ENCODE peak calls at places on chromosomes 1 and 21, in six cellular contexts. One of them, this sample, is unnamed.

GRCh38 chr1:9610548-9610947 is 21.8 kb downstream of the TMEM201 start:
- DNase-seq in uterus: no peak
- DNase-seq in EL: no peak
- DNase-seq in mucosa of gallbladder: no peak
- DNase-seq in hepatocyte: no peak
- DNase-seq in astrocyte of the hippocampus: no peak
- DNase-seq in this sample: no peak

GRCh38 chr1:36157973-36158826 is 2.2 kb downstream of the MAP7D1 start:
- DNase-seq in uterus: no peak
- DNase-seq in EL: no peak
- DNase-seq in mucosa of gallbladder: no peak
- DNase-seq in hepatocyte: no peak
- DNase-seq in astrocyte of the hippocampus: no peak
- DNase-seq in this sample: no peak

GRCh38 chr1:239386453-239387303 is at the start of gene CHRM3:
- DNase-seq in uterus: peak
- DNase-seq in EL: peak
- DNase-seq in mucosa of gallbladder: peak
- DNase-seq in hepatocyte: peak
- DNase-seq in astrocyte of the hippocampus: peak
- DNase-seq in this sample: peak

GRCh38 chr1:227740401-227740960 is 5.2 kb downstream of the SNAP47 start:
- DNase-seq in uterus: no peak
- DNase-seq in EL: no peak
- DNase-seq in mucosa of gallbladder: no peak
- DNase-seq in hepatocyte: no peak
- DNase-seq in astrocyte of the hippocampus: no peak
- DNase-seq in this sample: no peak

GRCh38 chr1:156958247-156958714 is 37.8 kb downstream of the LRRC71 start:
- DNase-seq in uterus: no peak
- DNase-seq in EL: peak
- DNase-seq in mucosa of gallbladder: no peak
- DNase-seq in hepatocyte: no peak
- DNase-seq in astrocyte of the hippocampus: no peak
- DNase-seq in this sample: no peak

GRCh38 chr1:155062151-155062686 is 1.3 kb upstream of the EFNA4 start:
- DNase-seq in uterus: peak
- DNase-seq in EL: no peak
- DNase-seq in mucosa of gallbladder: no peak
- DNase-seq in hepatocyte: peak
- DNase-seq in astrocyte of the hippocampus: no peak
- DNase-seq in this sample: no peak

GRCh38 chr1:30901798-30902652 is 6.5 kb downstream of the SDC3 start:
- DNase-seq in uterus: peak
- DNase-seq in EL: no peak
- DNase-seq in mucosa of gallbladder: no peak
- DNase-seq in hepatocyte: no peak
- DNase-seq in astrocyte of the hippocampus: no peak
- DNase-seq in this sample: no peak

GRCh38 chr1:116769561-116769977 is 15.3 kb downstream of the CD2 start:
- DNase-seq in uterus: no peak
- DNase-seq in EL: peak
- DNase-seq in mucosa of gallbladder: no peak
- DNase-seq in hepatocyte: no peak
- DNase-seq in astrocyte of the hippocampus: peak
- DNase-seq in this sample: no peak

GRCh38 chr1:165928075-165928731 is 100.8 kb downstream of the UCK2 start:
- DNase-seq in uterus: no peak
- DNase-seq in EL: peak
- DNase-seq in mucosa of gallbladder: peak
- DNase-seq in hepatocyte: peak
- DNase-seq in astrocyte of the hippocampus: peak
- DNase-seq in this sample: peak

GRCh38 chr1:27567183-27567526 is 36.8 kb downstream of the AHDC1 start:
- DNase-seq in uterus: peak
- DNase-seq in EL: no peak
- DNase-seq in mucosa of gallbladder: no peak
- DNase-seq in hepatocyte: peak
- DNase-seq in astrocyte of the hippocampus: no peak
- DNase-seq in this sample: no peak

GRCh38 chr1:83942914-83943313 is 56.0 kb downstream of the TTLL7 start:
- DNase-seq in uterus: no peak
- DNase-seq in EL: peak
- DNase-seq in mucosa of gallbladder: no peak
- DNase-seq in hepatocyte: no peak
- DNase-seq in astrocyte of the hippocampus: peak
- DNase-seq in this sample: no peak

GRCh38 chr1:174671826-174672225 is 224.1 kb downstream of the GPR52 start:
- DNase-seq in uterus: no peak
- DNase-seq in EL: no peak
- DNase-seq in mucosa of gallbladder: no peak
- DNase-seq in hepatocyte: no peak
- DNase-seq in astrocyte of the hippocampus: no peak
- DNase-seq in this sample: no peak

GRCh38 chr1:71428029-71428428 is 347.2 kb upstream of the ZRANB2 start:
- DNase-seq in uterus: no peak
- DNase-seq in EL: no peak
- DNase-seq in mucosa of gallbladder: no peak
- DNase-seq in hepatocyte: no peak
- DNase-seq in astrocyte of the hippocampus: no peak
- DNase-seq in this sample: peak

GRCh38 chr1:65958561-65959350 is 166.1 kb downstream of the PDE4B start:
- DNase-seq in uterus: no peak
- DNase-seq in EL: peak
- DNase-seq in mucosa of gallbladder: no peak
- DNase-seq in hepatocyte: peak
- DNase-seq in astrocyte of the hippocampus: peak
- DNase-seq in this sample: no peak

GRCh38 chr1:1433804-1434130 is 1.7 kb upstream of the VWA1 start:
- DNase-seq in uterus: peak
- DNase-seq in EL: peak
- DNase-seq in mucosa of gallbladder: no peak
- DNase-seq in hepatocyte: peak
- DNase-seq in astrocyte of the hippocampus: peak
- DNase-seq in this sample: peak

GRCh38 chr1:92572520-92572919 is 85.8 kb upstream of the GFI1 start:
- DNase-seq in uterus: no peak
- DNase-seq in EL: no peak
- DNase-seq in mucosa of gallbladder: no peak
- DNase-seq in hepatocyte: no peak
- DNase-seq in astrocyte of the hippocampus: no peak
- DNase-seq in this sample: no peak

GRCh38 chr1:179748772-179749171 is 5.7 kb downstream of the FAM163A start:
- DNase-seq in uterus: no peak
- DNase-seq in EL: no peak
- DNase-seq in mucosa of gallbladder: no peak
- DNase-seq in hepatocyte: no peak
- DNase-seq in astrocyte of the hippocampus: no peak
- DNase-seq in this sample: no peak

GRCh38 chr21:32994305-32994704 is 31.4 kb upstream of the OLIG2 start:
- DNase-seq in uterus: no peak
- DNase-seq in EL: peak
- DNase-seq in mucosa of gallbladder: no peak
- DNase-seq in hepatocyte: peak
- DNase-seq in astrocyte of the hippocampus: peak
- DNase-seq in this sample: no peak

GRCh38 chr1:17187065-17187464 is 17.9 kb upstream of the PADI1 start:
- DNase-seq in uterus: no peak
- DNase-seq in EL: no peak
- DNase-seq in mucosa of gallbladder: no peak
- DNase-seq in hepatocyte: no peak
- DNase-seq in astrocyte of the hippocampus: no peak
- DNase-seq in this sample: no peak

GRCh38 chr21:44955141-44955802 is 15.4 kb downstream of the SLX9 start:
- DNase-seq in uterus: no peak
- DNase-seq in EL: no peak
- DNase-seq in mucosa of gallbladder: no peak
- DNase-seq in hepatocyte: no peak
- DNase-seq in astrocyte of the hippocampus: peak
- DNase-seq in this sample: no peak

GRCh38 chr1:55369474-55369873 is 154.3 kb upstream of the USP24 start:
- DNase-seq in uterus: no peak
- DNase-seq in EL: peak
- DNase-seq in mucosa of gallbladder: no peak
- DNase-seq in hepatocyte: no peak
- DNase-seq in astrocyte of the hippocampus: peak
- DNase-seq in this sample: no peak

GRCh38 chr1:43348809-43349593 is 9.8 kb upstream of the CDC20 start:
- DNase-seq in uterus: peak
- DNase-seq in EL: peak
- DNase-seq in mucosa of gallbladder: peak
- DNase-seq in hepatocyte: peak
- DNase-seq in astrocyte of the hippocampus: peak
- DNase-seq in this sample: peak

GRCh38 chr1:239784896-239785295 is 306.8 kb upstream of the FMN2 start:
- DNase-seq in uterus: no peak
- DNase-seq in EL: no peak
- DNase-seq in mucosa of gallbladder: no peak
- DNase-seq in hepatocyte: no peak
- DNase-seq in astrocyte of the hippocampus: no peak
- DNase-seq in this sample: no peak

GRCh38 chr1:235278915-235279292 is 49.1 kb downstream of the ARID4B start:
- DNase-seq in uterus: no peak
- DNase-seq in EL: no peak
- DNase-seq in mucosa of gallbladder: no peak
- DNase-seq in hepatocyte: no peak
- DNase-seq in astrocyte of the hippocampus: no peak
- DNase-seq in this sample: no peak

GRCh38 chr1:99943238-99943794 is 26.5 kb upstream of the SLC35A3 start:
- DNase-seq in uterus: no peak
- DNase-seq in EL: peak
- DNase-seq in mucosa of gallbladder: no peak
- DNase-seq in hepatocyte: peak
- DNase-seq in astrocyte of the hippocampus: peak
- DNase-seq in this sample: no peak

GRCh38 chr1:173202430-173203145 is 4.5 kb downstream of the TNFSF4 start:
- DNase-seq in uterus: no peak
- DNase-seq in EL: peak
- DNase-seq in mucosa of gallbladder: peak
- DNase-seq in hepatocyte: peak
- DNase-seq in astrocyte of the hippocampus: peak
- DNase-seq in this sample: no peak

GRCh38 chr1:60679524-60679923 is 402.8 kb upstream of the NFIA start:
- DNase-seq in uterus: no peak
- DNase-seq in EL: no peak
- DNase-seq in mucosa of gallbladder: no peak
- DNase-seq in hepatocyte: no peak
- DNase-seq in astrocyte of the hippocampus: no peak
- DNase-seq in this sample: no peak

GRCh38 chr1:24349891-24350290 is 30.7 kb downstream of the GRHL3 start:
- DNase-seq in uterus: no peak
- DNase-seq in EL: no peak
- DNase-seq in mucosa of gallbladder: no peak
- DNase-seq in hepatocyte: no peak
- DNase-seq in astrocyte of the hippocampus: no peak
- DNase-seq in this sample: no peak

GRCh38 chr1:6523566-6523965 is 30.7 kb downstream of the NOL9 start:
- DNase-seq in uterus: no peak
- DNase-seq in EL: peak
- DNase-seq in mucosa of gallbladder: no peak
- DNase-seq in hepatocyte: peak
- DNase-seq in astrocyte of the hippocampus: peak
- DNase-seq in this sample: no peak

GRCh38 chr1:37620707-37621106 is 14.0 kb downstream of the RSPO1 start:
- DNase-seq in uterus: no peak
- DNase-seq in EL: no peak
- DNase-seq in mucosa of gallbladder: no peak
- DNase-seq in hepatocyte: no peak
- DNase-seq in astrocyte of the hippocampus: no peak
- DNase-seq in this sample: no peak

GRCh38 chr1:28447674-28448073 is 58.2 kb upstream of the RCC1 start:
- DNase-seq in uterus: no peak
- DNase-seq in EL: no peak
- DNase-seq in mucosa of gallbladder: no peak
- DNase-seq in hepatocyte: no peak
- DNase-seq in astrocyte of the hippocampus: no peak
- DNase-seq in this sample: no peak

GRCh38 chr1:30660241-30660640 is 63.1 kb downstream of the MATN1 start:
- DNase-seq in uterus: no peak
- DNase-seq in EL: no peak
- DNase-seq in mucosa of gallbladder: no peak
- DNase-seq in hepatocyte: no peak
- DNase-seq in astrocyte of the hippocampus: no peak
- DNase-seq in this sample: peak

GRCh38 chr1:178461676-178462075 is 35.1 kb downstream of the CLEC20A start:
- DNase-seq in uterus: no peak
- DNase-seq in EL: no peak
- DNase-seq in mucosa of gallbladder: no peak
- DNase-seq in hepatocyte: peak
- DNase-seq in astrocyte of the hippocampus: peak
- DNase-seq in this sample: no peak

GRCh38 chr1:198809247-198809646 is 170.4 kb downstream of the PTPRC start:
- DNase-seq in uterus: no peak
- DNase-seq in EL: peak
- DNase-seq in mucosa of gallbladder: no peak
- DNase-seq in hepatocyte: no peak
- DNase-seq in astrocyte of the hippocampus: no peak
- DNase-seq in this sample: no peak

GRCh38 chr1:118563969-118564951 is 379.2 kb upstream of the SPAG17 start:
- DNase-seq in uterus: no peak
- DNase-seq in EL: no peak
- DNase-seq in mucosa of gallbladder: no peak
- DNase-seq in hepatocyte: peak
- DNase-seq in astrocyte of the hippocampus: no peak
- DNase-seq in this sample: no peak

GRCh38 chr1:247268390-247269045 is 12.6 kb downstream of the VN1R5 start:
- DNase-seq in uterus: no peak
- DNase-seq in EL: no peak
- DNase-seq in mucosa of gallbladder: no peak
- DNase-seq in hepatocyte: no peak
- DNase-seq in astrocyte of the hippocampus: no peak
- DNase-seq in this sample: no peak

GRCh38 chr1:46603481-46603857 is 599 bp downstream of the MKNK1 start:
- DNase-seq in uterus: no peak
- DNase-seq in EL: peak
- DNase-seq in mucosa of gallbladder: no peak
- DNase-seq in hepatocyte: no peak
- DNase-seq in astrocyte of the hippocampus: no peak
- DNase-seq in this sample: no peak

GRCh38 chr1:244304156-244304555 is 147.6 kb downstream of the ADSS2 start:
- DNase-seq in uterus: no peak
- DNase-seq in EL: no peak
- DNase-seq in mucosa of gallbladder: no peak
- DNase-seq in hepatocyte: no peak
- DNase-seq in astrocyte of the hippocampus: no peak
- DNase-seq in this sample: no peak

GRCh38 chr1:226654046-226654445 is 85.0 kb downstream of the ITPKB start:
- DNase-seq in uterus: no peak
- DNase-seq in EL: peak
- DNase-seq in mucosa of gallbladder: no peak
- DNase-seq in hepatocyte: peak
- DNase-seq in astrocyte of the hippocampus: peak
- DNase-seq in this sample: no peak

This sample was measured in left colon.